ENCODE peak calls at places on chromosome 3, in nine cellular contexts. W, R, F, E, G, O, Q, P and K are unnamed samples.

GRCh38 chr3:56351496-56351895 is 116.8 kb downstream of the ERC2 start:
- DNase-seq in O (no peak), F (no peak), G (no peak), R (no peak), P (no peak), Q (no peak), E (no peak), W (no peak), K (no peak)

GRCh38 chr3:114827495-114827894 is 319.6 kb downstream of the ZBTB20 start:
- DNase-seq in P (peak), O (peak), Q (peak), G (peak), F (peak), W (peak), R (peak), E (peak), K (peak)

GRCh38 chr3:112314618-112315017 is 18.3 kb upstream of the CD200 start:
- DNase-seq in G (no peak), O (no peak), W (no peak), E (no peak), P (no peak), R (no peak), F (no peak), Q (no peak), K (no peak)

GRCh38 chr3:32614956-32615355 is 44.3 kb upstream of the DYNC1LI1 start:
- DNase-seq in W (no peak), Q (peak), E (no peak), R (peak), F (no peak), G (no peak), P (no peak), O (no peak), K (no peak)

GRCh38 chr3:135311699-135312098 is 516.6 kb downstream of the EPHB1 start:
- DNase-seq in P (no peak), R (no peak), W (no peak), G (no peak), Q (peak), O (no peak), F (no peak), E (no peak), K (no peak)

GRCh38 chr3:123640311-123641083 is 55.6 kb upstream of the HACD2 start:
- DNase-seq in E (no peak), F (no peak), G (no peak), P (no peak), W (no peak), O (no peak), Q (no peak), R (peak), K (no peak)

GRCh38 chr3:187533797-187534196 is 136.4 kb downstream of the SST start:
- DNase-seq in E (no peak), R (no peak), P (no peak), O (no peak), W (no peak), G (no peak), Q (no peak), F (no peak), K (no peak)

GRCh38 chr3:54357307-54357706 is 235.0 kb downstream of the CACNA2D3 start:
- DNase-seq in G (no peak), Q (no peak), P (no peak), E (no peak), O (no peak), W (no peak), F (no peak), R (no peak), K (no peak)

GRCh38 chr3:120119846-120120510 is 25.7 kb upstream of the GSK3B start:
- DNase-seq in E (no peak), F (no peak), R (no peak), G (no peak), W (no peak), P (no peak), O (no peak), Q (no peak), K (no peak)

GRCh38 chr3:123313889-123314288 is 112.1 kb downstream of the SEC22A start:
- DNase-seq in P (no peak), E (no peak), F (no peak), G (no peak), O (no peak), W (no peak), R (no peak), Q (no peak), K (no peak)

GRCh38 chr3:4721511-4721911 is 228.4 kb downstream of the ITPR1 start:
- DNase-seq in G (no peak), Q (peak), W (no peak), E (no peak), F (no peak), O (no peak), R (peak), P (no peak), K (no peak)
- H2AFZ ChIP-seq in G (no peak), Q (no peak), W (no peak), E (no peak), F (no peak), O (no peak), R (no peak), P (no peak), K (no peak)

DNA sequence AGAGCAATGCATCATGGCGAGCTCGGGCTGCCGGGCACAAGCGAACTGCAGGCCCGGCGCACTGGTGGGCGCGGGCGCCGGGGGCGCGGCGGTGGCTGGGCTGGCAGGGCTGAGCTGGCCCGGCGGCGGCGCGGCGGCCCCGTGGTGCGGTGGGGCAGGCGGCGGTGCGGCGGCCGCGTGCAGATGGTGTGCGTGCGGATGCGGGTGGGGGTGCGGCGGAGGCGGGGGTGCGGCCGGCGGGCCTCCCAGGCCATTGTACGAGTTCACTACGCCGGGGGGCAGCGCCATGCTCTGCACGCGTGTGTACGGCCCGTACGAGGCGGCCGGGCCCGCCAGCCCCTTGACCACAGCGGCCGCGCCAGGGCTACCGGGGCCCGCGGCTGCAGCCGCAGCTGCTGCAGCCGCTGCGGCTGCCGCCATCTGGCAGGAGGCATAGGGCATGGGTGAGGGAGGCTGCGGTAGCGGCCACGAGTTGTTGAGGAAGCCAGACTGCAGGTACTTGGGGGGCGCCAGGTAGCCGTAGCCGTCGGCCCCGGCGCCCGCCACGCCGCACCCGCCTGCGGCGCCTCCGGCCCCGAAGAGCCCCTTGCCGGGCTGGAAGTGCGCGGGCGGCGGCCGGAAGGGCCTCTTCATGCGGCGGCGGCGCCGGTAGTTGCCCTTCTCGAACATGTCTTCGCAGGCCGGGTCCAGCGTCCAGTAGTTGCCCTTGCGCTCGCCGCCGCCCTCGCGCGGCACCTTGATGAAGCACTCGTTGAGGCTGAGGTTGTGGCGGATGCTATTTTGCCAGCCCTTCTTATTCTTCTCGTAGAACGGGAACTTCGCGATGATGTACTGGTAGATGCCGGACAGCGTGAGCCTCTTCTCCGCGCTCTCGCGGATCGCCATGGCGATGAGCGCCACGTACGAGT is 1.0 kb downstream of the FOXL2 start:
- DNase-seq in P (no peak), E (peak), O (peak), G (peak), R (peak), W (peak), F (no peak), Q (no peak), K (no peak)
- H3K4me3 ChIP-seq in P (no peak), E (no peak), O (peak), G (no peak), R (peak), W (peak), F (no peak), Q (no peak), K (no peak)

GRCh38 chr3:13506680-13507079 is 26.6 kb downstream of the HDAC11 start:
- DNase-seq in W (no peak), P (no peak), F (no peak), Q (no peak), R (no peak), G (peak), O (no peak), E (no peak), K (no peak)

GRCh38 chr3:13508496-13508895 is 28.4 kb downstream of the HDAC11 start:
- DNase-seq in F (no peak), P (no peak), Q (no peak), W (no peak), G (no peak), E (no peak), R (no peak), O (no peak), K (no peak)

GRCh38 chr3:13506239-13506638 is 26.1 kb downstream of the HDAC11 start:
- DNase-seq in W (no peak), G (no peak), F (no peak), R (no peak), E (no peak), O (no peak), P (no peak), Q (no peak), K (no peak)

GRCh38 chr3:13507791-13508339 is 27.8 kb downstream of the HDAC11 start:
- DNase-seq in O (peak), Q (peak), R (peak), F (no peak), P (no peak), W (peak), E (peak), G (peak), K (no peak)

GRCh38 chr3:13507247-13507790 is 27.2 kb downstream of the HDAC11 start:
- DNase-seq in Q (peak), R (peak), E (no peak), P (no peak), G (no peak), W (no peak), F (no peak), O (no peak), K (no peak)
- TF ChIP-seq EZH2phosphoT487 in Q (no peak), R (no peak), E (no peak), P (no peak), G (no peak), W (no peak), F (no peak), O (no peak), K (no peak)

GRCh38 chr3:37997321-37997720 is 6.7 kb downstream of the VILL start:
- DNase-seq in P (no peak), R (no peak), E (no peak), Q (no peak), F (no peak), O (no peak), W (no peak), G (no peak), K (no peak)

GRCh38 chr3:37996785-37997301 is 6.3 kb downstream of the VILL start:
- DNase-seq in Q (peak), W (peak), G (peak), R (peak), P (peak), O (peak), E (peak), F (peak), K (peak)

GRCh38 chr3:37995652-37996641 is 5.4 kb downstream of the VILL start:
- DNase-seq in R (no peak), Q (peak), P (no peak), O (no peak), F (no peak), W (no peak), G (no peak), E (no peak), K (no peak)

GRCh38 chr3:37999836-38000235 is 9.2 kb downstream of the VILL start:
- DNase-seq in O (no peak), R (no peak), G (no peak), F (no peak), P (no peak), W (no peak), Q (no peak), E (no peak), K (no peak)

DNA sequence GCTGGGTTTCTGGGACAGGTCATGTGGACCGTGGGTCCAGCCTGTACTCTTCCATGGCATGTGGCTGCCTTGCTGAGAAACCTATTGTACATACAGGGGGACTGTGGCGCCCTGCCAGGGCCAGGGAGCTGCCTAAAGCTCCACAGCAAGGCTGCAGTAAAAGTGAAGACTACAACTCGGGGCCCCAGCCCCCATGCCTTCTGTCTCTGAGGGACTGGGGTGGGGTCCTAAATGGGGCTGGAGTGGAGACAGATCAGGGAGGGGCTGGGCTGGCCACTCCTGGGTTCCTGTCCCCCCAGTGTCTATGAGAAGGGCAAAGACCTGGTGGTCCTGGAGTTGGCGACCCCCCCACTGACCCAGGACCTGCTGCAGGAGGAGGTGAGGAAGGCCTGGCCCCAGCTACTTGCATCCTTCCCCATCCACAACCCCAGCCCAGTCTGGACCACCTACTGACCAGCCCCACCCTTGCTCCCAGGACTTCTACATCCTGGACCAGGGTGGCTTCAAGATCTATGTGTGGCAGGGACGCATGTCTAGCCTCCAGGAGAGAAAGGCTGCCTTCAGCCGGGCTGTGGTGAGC is 7.3 kb downstream of the VILL start:
- DNase-seq in F (no peak), W (no peak), G (no peak), O (no peak), R (no peak), E (no peak), P (no peak), Q (no peak), K (no peak)
- H2AFZ ChIP-seq in F (no peak), W (no peak), G (no peak), O (no peak), R (peak), E (no peak), P (no peak), Q (no peak), K (no peak)

GRCh38 chr3:39147374-39147709 is 6.0 kb downstream of the CSRNP1 start:
- DNase-seq in R (no peak), F (no peak), Q (no peak), W (no peak), P (no peak), O (no peak), E (no peak), G (no peak), K (no peak)
- H3K4me3 ChIP-seq in R (peak), F (peak), Q (peak), W (peak), P (peak), O (no peak), E (no peak), G (no peak), K (peak)

DNA sequence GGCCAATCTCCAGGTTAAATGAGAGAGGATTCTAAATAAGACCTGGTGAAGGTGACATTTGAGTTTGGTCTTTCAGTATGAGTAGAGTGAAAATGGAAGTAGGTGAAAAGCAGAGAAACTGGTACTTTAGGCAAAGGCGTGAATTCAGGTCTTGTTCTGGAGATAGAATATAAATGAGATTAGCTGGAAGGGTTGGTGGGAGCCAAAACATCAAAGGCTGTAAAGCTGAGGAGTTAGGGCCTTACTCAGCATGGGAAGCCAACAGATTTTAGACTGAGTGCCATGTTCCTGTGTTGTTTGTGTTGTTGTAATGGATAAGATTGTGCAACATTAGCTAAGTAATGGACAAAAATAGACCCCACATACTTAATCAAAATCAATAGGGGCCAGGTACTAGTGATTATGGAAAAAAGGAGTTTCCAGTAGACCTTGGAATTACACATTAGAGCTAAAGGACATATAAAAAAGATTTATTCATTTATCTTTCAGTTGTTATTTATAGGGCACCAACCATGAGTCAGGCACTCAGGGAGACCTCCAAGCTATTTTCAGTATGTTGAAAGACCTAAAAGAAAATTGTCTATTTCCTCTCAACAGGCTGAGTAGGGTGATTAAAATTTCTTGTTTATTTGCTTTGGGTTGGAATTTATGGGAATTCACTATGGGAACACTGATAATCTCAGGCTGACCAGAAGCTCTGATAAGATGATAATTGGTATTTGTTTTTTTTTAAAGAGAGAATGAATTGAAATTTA is 20.8 kb downstream of the ARL14 start:
- DNase-seq in F (no peak), G (no peak), E (no peak), W (no peak), P (no peak), Q (peak), O (no peak), R (peak), K (no peak)
- TF ChIP-seq EZH2phosphoT487 in F (no peak), G (no peak), E (no peak), W (no peak), P (no peak), Q (no peak), O (no peak), R (no peak), K (no peak)